ENCODE peak calls at places on chromosomes 11 and 22, in six cellular contexts. One of them, this sample, is unnamed.
A peak's percentile ranks its signal among the peaks of the same experiment; 100 is the strongest.

GRCh38 chr22:20203142-20204099 is 52.6 kb upstream of the CCDC188 start:
- DNase-seq in WTC11: peak; percentile 61
- DNase-seq in A549: no peak
- DNase-seq in spleen: no peak
- DNase-seq in lung: peak; percentile 43
- DNase-seq in cardiac fibroblast: no peak
- DNase-seq in this sample: no peak

GRCh38 chr22:22408731-22409696 is 99.5 kb downstream of the ZNF280B start:
- DNase-seq in WTC11: peak; percentile 51
- DNase-seq in A549: peak; percentile 15
- DNase-seq in spleen: no peak
- DNase-seq in lung: no peak
- DNase-seq in cardiac fibroblast: peak; percentile 6
- DNase-seq in this sample: peak; percentile 63

GRCh38 chr11:93213622-93214021 is 15.8 kb upstream of the SLC36A4 start:
- DNase-seq in WTC11: no peak
- DNase-seq in A549: no peak
- DNase-seq in spleen: no peak
- DNase-seq in lung: no peak
- DNase-seq in cardiac fibroblast: no peak
- DNase-seq in this sample: no peak

GRCh38 chr11:72375241-72375640 is 59.1 kb downstream of the CLPB start:
- DNase-seq in WTC11: no peak
- DNase-seq in A549: no peak
- DNase-seq in spleen: no peak
- DNase-seq in lung: no peak
- DNase-seq in cardiac fibroblast: no peak
- DNase-seq in this sample: no peak

GRCh38 chr11:84142411-84142810 is 856.2 kb upstream of the CCDC90B start:
- DNase-seq in WTC11: no peak
- DNase-seq in A549: no peak
- DNase-seq in spleen: no peak
- DNase-seq in lung: no peak
- DNase-seq in cardiac fibroblast: no peak
- DNase-seq in this sample: no peak

GRCh38 chr11:69449320-69450063 is 32.0 kb upstream of the LINC01488 start:
- DNase-seq in WTC11: no peak
- DNase-seq in A549: no peak
- DNase-seq in spleen: peak; percentile 88
- DNase-seq in lung: peak; percentile 56
- DNase-seq in cardiac fibroblast: peak; percentile 58
- DNase-seq in this sample: no peak

GRCh38 chr11:36249271-36249670 is 40.0 kb downstream of the COMMD9 start:
- DNase-seq in WTC11: no peak
- DNase-seq in A549: no peak
- DNase-seq in spleen: no peak
- DNase-seq in lung: no peak
- DNase-seq in cardiac fibroblast: peak; percentile 87
- DNase-seq in this sample: no peak

GRCh38 chr11:101914349-101914736 is 467 bp upstream of the CEP126 start:
- DNase-seq in WTC11: no peak
- DNase-seq in A549: no peak
- DNase-seq in spleen: no peak
- DNase-seq in lung: no peak
- DNase-seq in cardiac fibroblast: peak; percentile 65
- DNase-seq in this sample: no peak

GRCh38 chr11:29018631-29019030 is 910.4 kb downstream of the METTL15 start:
- DNase-seq in WTC11: no peak
- DNase-seq in A549: peak; percentile 49
- DNase-seq in spleen: no peak
- DNase-seq in lung: no peak
- DNase-seq in cardiac fibroblast: peak; percentile 92
- DNase-seq in this sample: no peak

DNA sequence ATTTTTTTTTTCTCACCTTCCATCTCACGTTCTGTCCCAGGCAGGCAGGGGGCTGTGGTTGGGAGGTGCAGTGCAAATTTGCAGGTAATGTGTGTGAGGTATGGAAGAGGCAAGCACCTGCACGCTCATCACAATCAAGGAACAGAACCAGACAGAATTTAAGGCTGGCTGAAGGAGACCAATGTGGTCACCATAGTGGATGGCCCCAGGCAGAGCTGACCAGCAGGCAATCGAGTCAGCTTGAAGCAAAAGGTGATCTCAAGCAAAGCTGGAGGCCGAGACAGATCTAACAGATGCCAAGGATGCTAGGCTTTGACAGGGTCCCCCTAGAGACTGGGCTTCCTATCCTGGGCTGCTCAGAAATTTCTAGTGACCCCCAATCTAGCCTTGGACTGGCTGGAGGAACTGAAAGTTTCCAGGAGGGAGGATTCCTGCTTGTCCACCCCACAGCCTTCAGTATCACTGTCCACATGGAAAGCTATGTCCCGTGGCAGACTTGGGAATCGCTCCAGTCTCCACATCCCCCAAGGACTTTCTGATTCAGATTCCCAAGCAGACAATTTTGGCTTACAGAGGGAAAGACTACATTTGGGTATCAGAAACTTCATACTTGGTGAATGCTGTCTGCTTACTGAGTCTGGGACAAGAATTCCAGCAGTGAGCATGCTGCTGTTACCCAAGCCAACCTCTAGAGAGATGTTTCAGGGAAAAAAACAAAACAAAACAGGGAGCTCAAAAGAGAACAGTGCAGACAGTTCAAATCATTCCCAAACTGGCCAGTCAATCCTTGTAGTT is 9.0 kb upstream of the MICAL3 start:
- DNase-seq in WTC11: no peak
- DNase-seq in A549: no peak
- DNase-seq in spleen: peak; percentile 27
- DNase-seq in lung: no peak
- DNase-seq in cardiac fibroblast: peak; percentile 63
- DNase-seq in this sample: no peak
- TF ChIP-seq CTCF in WTC11: no peak
- TF ChIP-seq CTCF in A549: no peak
- TF ChIP-seq CTCF in spleen: no peak
- TF ChIP-seq CTCF in lung: no peak
- TF ChIP-seq CTCF in cardiac fibroblast: no peak
- TF ChIP-seq CTCF in this sample: no peak

GRCh38 chr11:32435152-32435480 is 223 bp downstream of the WT1 start:
- DNase-seq in WTC11: no peak
- DNase-seq in A549: peak; percentile 48
- DNase-seq in spleen: peak; percentile 71
- DNase-seq in lung: no peak
- DNase-seq in cardiac fibroblast: peak; percentile 62
- DNase-seq in this sample: no peak

GRCh38 chr11:32433249-32434115 is 1.9 kb downstream of the WT1 start:
- DNase-seq in WTC11: no peak
- DNase-seq in A549: no peak
- DNase-seq in spleen: peak; percentile 61
- DNase-seq in lung: no peak
- DNase-seq in cardiac fibroblast: peak; percentile 45
- DNase-seq in this sample: no peak

GRCh38 chr11:32435511-32435946 is at the start of gene WT1:
- DNase-seq in WTC11: peak; percentile 76
- DNase-seq in A549: peak; percentile 57
- DNase-seq in spleen: peak; percentile 78
- DNase-seq in lung: no peak
- DNase-seq in cardiac fibroblast: peak; percentile 86
- DNase-seq in this sample: no peak

GRCh38 chr11:32434116-32434386 is 1.3 kb downstream of the WT1 start:
- DNase-seq in WTC11: no peak
- DNase-seq in A549: no peak
- DNase-seq in spleen: no peak
- DNase-seq in lung: no peak
- DNase-seq in cardiac fibroblast: no peak
- DNase-seq in this sample: no peak

GRCh38 chr11:32434387-32435151 is 770 bp downstream of the WT1 start:
- DNase-seq in WTC11: peak; percentile 66
- DNase-seq in A549: peak; percentile 52
- DNase-seq in spleen: peak; percentile 71
- DNase-seq in lung: no peak
- DNase-seq in cardiac fibroblast: peak; percentile 75
- DNase-seq in this sample: peak; percentile 48
- TF ChIP-seq CTCF in WTC11: no peak
- TF ChIP-seq CTCF in A549: peak; percentile 54
- TF ChIP-seq CTCF in spleen: no peak
- TF ChIP-seq CTCF in lung: no peak
- TF ChIP-seq CTCF in cardiac fibroblast: peak; percentile 22
- TF ChIP-seq CTCF in this sample: peak; percentile 16

DNA sequence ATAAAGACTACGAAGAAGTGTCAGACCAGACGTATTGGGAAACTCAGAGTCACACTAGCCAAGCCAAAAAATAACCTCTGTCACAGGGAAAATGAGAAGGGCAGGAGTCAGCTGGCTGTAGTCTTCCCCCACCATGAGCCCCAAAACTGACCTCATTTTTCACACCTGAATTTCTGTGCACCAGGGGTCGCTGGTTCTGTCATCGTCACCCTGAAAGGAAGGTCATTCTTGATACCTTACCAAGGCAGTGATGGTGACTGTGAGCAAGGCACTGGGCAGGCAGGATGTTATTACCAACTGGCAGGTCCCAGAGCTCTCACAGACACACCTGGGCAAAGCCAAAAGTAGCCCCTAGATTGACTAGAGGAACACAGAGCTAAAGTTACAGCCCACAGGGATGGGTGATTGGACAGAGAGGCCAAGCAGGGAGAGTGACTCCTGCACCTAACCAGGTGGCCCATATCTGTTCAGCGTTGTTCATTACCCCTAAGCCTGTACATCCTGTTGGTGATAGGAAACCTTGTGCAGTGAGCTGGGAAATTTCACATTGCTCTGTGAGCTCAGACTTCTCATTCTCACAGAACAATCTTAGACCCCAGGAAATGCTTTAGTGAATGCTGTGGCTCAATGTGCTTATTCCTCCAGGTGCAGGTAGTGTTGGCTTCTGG is 32.3 kb upstream of the OR56A1 start:
- DNase-seq in WTC11: no peak
- DNase-seq in A549: no peak
- DNase-seq in spleen: no peak
- DNase-seq in lung: no peak
- DNase-seq in cardiac fibroblast: no peak
- DNase-seq in this sample: no peak
- TF ChIP-seq CTCF in WTC11: no peak
- TF ChIP-seq CTCF in A549: no peak
- TF ChIP-seq CTCF in spleen: no peak
- TF ChIP-seq CTCF in lung: no peak
- TF ChIP-seq CTCF in cardiac fibroblast: no peak
- TF ChIP-seq CTCF in this sample: peak; percentile 18

GRCh38 chr11:59754494-59754858 is 700 bp upstream of the STX3 start:
- DNase-seq in WTC11: peak; percentile 22
- DNase-seq in A549: no peak
- DNase-seq in spleen: peak; percentile 85
- DNase-seq in lung: no peak
- DNase-seq in cardiac fibroblast: no peak
- DNase-seq in this sample: peak; percentile 58

GRCh38 chr11:59756496-59756840 is 1.3 kb downstream of the STX3 start:
- DNase-seq in WTC11: no peak
- DNase-seq in A549: no peak
- DNase-seq in spleen: no peak
- DNase-seq in lung: no peak
- DNase-seq in cardiac fibroblast: no peak
- DNase-seq in this sample: no peak

GRCh38 chr11:59756845-59757244 is 1.7 kb downstream of the STX3 start:
- DNase-seq in WTC11: no peak
- DNase-seq in A549: peak; percentile 36
- DNase-seq in spleen: peak; percentile 76
- DNase-seq in lung: peak; percentile 43
- DNase-seq in cardiac fibroblast: no peak
- DNase-seq in this sample: no peak

GRCh38 chr11:59754859-59755700 is at the start of gene STX3:
- DNase-seq in WTC11: peak; percentile 78
- DNase-seq in A549: peak; percentile 83
- DNase-seq in spleen: peak; percentile 94
- DNase-seq in lung: peak; percentile 79
- DNase-seq in cardiac fibroblast: peak; percentile 75
- DNase-seq in this sample: peak; percentile 86

GRCh38 chr11:59755701-59756495 is 722 bp downstream of the STX3 start:
- DNase-seq in WTC11: peak; percentile 57
- DNase-seq in A549: peak; percentile 70
- DNase-seq in spleen: peak; percentile 93
- DNase-seq in lung: peak; percentile 78
- DNase-seq in cardiac fibroblast: peak; percentile 81
- DNase-seq in this sample: peak; percentile 35
- TF ChIP-seq CTCF in WTC11: no peak
- TF ChIP-seq CTCF in A549: no peak
- TF ChIP-seq CTCF in spleen: no peak
- TF ChIP-seq CTCF in lung: no peak
- TF ChIP-seq CTCF in cardiac fibroblast: no peak
- TF ChIP-seq CTCF in this sample: no peak

DNA sequence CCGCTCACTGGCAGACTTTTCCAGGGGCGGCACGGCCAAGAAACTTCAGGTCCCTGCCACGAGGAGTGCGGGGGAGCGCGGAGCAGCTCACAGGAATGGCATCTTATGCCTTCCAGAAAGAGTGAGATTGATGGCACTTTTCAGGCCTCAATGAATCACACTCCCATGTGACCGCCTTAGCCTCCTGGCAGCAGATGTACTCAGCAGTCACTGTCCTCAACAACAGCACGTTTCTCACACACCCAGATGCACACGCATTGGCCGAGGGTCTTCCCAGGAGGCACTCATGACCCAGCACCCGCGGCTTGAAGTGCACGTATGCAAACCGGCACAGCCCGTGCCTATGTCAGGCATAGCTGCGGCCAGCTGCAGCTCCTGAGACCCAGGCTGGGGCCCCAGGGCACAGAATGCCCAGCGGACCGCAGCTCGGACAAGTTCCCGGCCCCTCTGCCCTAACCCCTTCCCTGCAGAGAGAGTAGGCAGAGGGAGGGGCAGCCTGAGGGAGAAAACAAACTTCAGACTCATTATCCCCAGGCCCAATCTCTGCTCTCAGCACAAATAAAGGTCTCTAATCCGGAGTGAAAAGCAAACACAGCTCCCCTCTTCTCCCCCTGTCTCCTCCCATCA is 48.3 kb downstream of the RPUSD4 start:
- DNase-seq in WTC11: no peak
- DNase-seq in A549: no peak
- DNase-seq in spleen: peak; percentile 67
- DNase-seq in lung: no peak
- DNase-seq in cardiac fibroblast: peak; percentile 74
- DNase-seq in this sample: no peak
- TF ChIP-seq CTCF in WTC11: no peak
- TF ChIP-seq CTCF in A549: no peak
- TF ChIP-seq CTCF in spleen: no peak
- TF ChIP-seq CTCF in lung: no peak
- TF ChIP-seq CTCF in cardiac fibroblast: no peak
- TF ChIP-seq CTCF in this sample: no peak